ENCODE peak calls at places on chromosomes 4 and X, in nine cellular contexts. One of them, this sample, is unnamed.
A peak's percentile ranks its signal among the peaks of the same experiment; 100 is the strongest.

GRCh38 chr4:76035146-76035545 is 724 bp downstream of the CXCL11 start:
- DNase-seq in GM06990: no peak
- DNase-seq in pancreas: no peak
- DNase-seq in AG10803: no peak
- DNase-seq in H1: no peak
- DNase-seq in AG04449: no peak
- DNase-seq in choroid plexus epithelial cell: no peak
- DNase-seq in body of pancreas: no peak
- DNase-seq in psoas muscle: no peak
- DNase-seq in this sample: no peak

GRCh38 chr4:7086384-7086783 is 18.5 kb upstream of the GRPEL1 start:
- DNase-seq in GM06990: no peak
- DNase-seq in pancreas: no peak
- DNase-seq in AG10803: no peak
- DNase-seq in H1: no peak
- DNase-seq in AG04449: no peak
- DNase-seq in choroid plexus epithelial cell: no peak
- DNase-seq in body of pancreas: no peak
- DNase-seq in psoas muscle: no peak
- DNase-seq in this sample: no peak

GRCh38 chrX:316351-317325 is 2.0 kb downstream of the GTPBP6 start:
- DNase-seq in GM06990: no peak
- DNase-seq in pancreas: no peak
- DNase-seq in AG10803: no peak
- DNase-seq in H1: no peak
- DNase-seq in AG04449: no peak
- DNase-seq in choroid plexus epithelial cell: no peak
- DNase-seq in body of pancreas: peak; percentile 5
- DNase-seq in psoas muscle: no peak
- DNase-seq in this sample: no peak

GRCh38 chrX:10633722-10634121 is 13.3 kb upstream of the MID1 start:
- DNase-seq in GM06990: no peak
- DNase-seq in pancreas: no peak
- DNase-seq in AG10803: peak; percentile 82
- DNase-seq in H1: no peak
- DNase-seq in AG04449: no peak
- DNase-seq in choroid plexus epithelial cell: peak; percentile 89
- DNase-seq in body of pancreas: no peak
- DNase-seq in psoas muscle: peak; percentile 20
- DNase-seq in this sample: peak; percentile 92

GRCh38 chr4:42638993-42639392 is 17.9 kb downstream of the ATP8A1 start:
- DNase-seq in GM06990: peak; percentile 73
- DNase-seq in pancreas: no peak
- DNase-seq in AG10803: no peak
- DNase-seq in H1: no peak
- DNase-seq in AG04449: no peak
- DNase-seq in choroid plexus epithelial cell: no peak
- DNase-seq in body of pancreas: no peak
- DNase-seq in psoas muscle: no peak
- DNase-seq in this sample: no peak

GRCh38 chr4:73103799-73104503 is 34.4 kb upstream of the COX18 start:
- DNase-seq in GM06990: no peak
- DNase-seq in pancreas: no peak
- DNase-seq in AG10803: no peak
- DNase-seq in H1: no peak
- DNase-seq in AG04449: no peak
- DNase-seq in choroid plexus epithelial cell: peak; percentile 37
- DNase-seq in body of pancreas: no peak
- DNase-seq in psoas muscle: no peak
- DNase-seq in this sample: peak; percentile 10

GRCh38 chr4:159175165-159175988 is 72.5 kb downstream of the RAPGEF2 start:
- DNase-seq in GM06990: peak; percentile 30
- DNase-seq in pancreas: peak; percentile 32
- DNase-seq in AG10803: peak; percentile 90
- DNase-seq in H1: peak; percentile 57
- DNase-seq in AG04449: peak; percentile 67
- DNase-seq in choroid plexus epithelial cell: peak; percentile 96
- DNase-seq in body of pancreas: peak; percentile 60
- DNase-seq in psoas muscle: peak; percentile 29
- DNase-seq in this sample: peak; percentile 87

GRCh38 chrX:50747471-50747900 is 66.5 kb downstream of the SHROOM4 start:
- DNase-seq in GM06990: no peak
- DNase-seq in pancreas: no peak
- DNase-seq in AG10803: peak; percentile 93
- DNase-seq in H1: no peak
- DNase-seq in AG04449: peak; percentile 64
- DNase-seq in choroid plexus epithelial cell: peak; percentile 36
- DNase-seq in body of pancreas: no peak
- DNase-seq in psoas muscle: no peak
- DNase-seq in this sample: peak; percentile 17

GRCh38 chrX:9515973-9516538 is 51.2 kb downstream of the TBL1X start:
- DNase-seq in GM06990: peak; percentile 48
- DNase-seq in pancreas: no peak
- DNase-seq in AG10803: no peak
- DNase-seq in H1: no peak
- DNase-seq in AG04449: no peak
- DNase-seq in choroid plexus epithelial cell: no peak
- DNase-seq in body of pancreas: no peak
- DNase-seq in psoas muscle: no peak
- DNase-seq in this sample: no peak

GRCh38 chrX:15391850-15392249 is 7.6 kb upstream of the VEGFD start:
- DNase-seq in GM06990: no peak
- DNase-seq in pancreas: no peak
- DNase-seq in AG10803: no peak
- DNase-seq in H1: no peak
- DNase-seq in AG04449: no peak
- DNase-seq in choroid plexus epithelial cell: no peak
- DNase-seq in body of pancreas: no peak
- DNase-seq in psoas muscle: no peak
- DNase-seq in this sample: no peak

GRCh38 chr4:24637173-24637572 is 52.8 kb upstream of the DHX15 start:
- DNase-seq in GM06990: no peak
- DNase-seq in pancreas: no peak
- DNase-seq in AG10803: no peak
- DNase-seq in H1: no peak
- DNase-seq in AG04449: no peak
- DNase-seq in choroid plexus epithelial cell: no peak
- DNase-seq in body of pancreas: no peak
- DNase-seq in psoas muscle: no peak
- DNase-seq in this sample: no peak

GRCh38 chr4:189146994-189147929 is 793.4 kb upstream of the FRG1 start:
- DNase-seq in GM06990: no peak
- DNase-seq in pancreas: no peak
- DNase-seq in AG10803: no peak
- DNase-seq in H1: no peak
- DNase-seq in AG04449: no peak
- DNase-seq in choroid plexus epithelial cell: no peak
- DNase-seq in body of pancreas: no peak
- DNase-seq in psoas muscle: no peak
- DNase-seq in this sample: no peak

DNA sequence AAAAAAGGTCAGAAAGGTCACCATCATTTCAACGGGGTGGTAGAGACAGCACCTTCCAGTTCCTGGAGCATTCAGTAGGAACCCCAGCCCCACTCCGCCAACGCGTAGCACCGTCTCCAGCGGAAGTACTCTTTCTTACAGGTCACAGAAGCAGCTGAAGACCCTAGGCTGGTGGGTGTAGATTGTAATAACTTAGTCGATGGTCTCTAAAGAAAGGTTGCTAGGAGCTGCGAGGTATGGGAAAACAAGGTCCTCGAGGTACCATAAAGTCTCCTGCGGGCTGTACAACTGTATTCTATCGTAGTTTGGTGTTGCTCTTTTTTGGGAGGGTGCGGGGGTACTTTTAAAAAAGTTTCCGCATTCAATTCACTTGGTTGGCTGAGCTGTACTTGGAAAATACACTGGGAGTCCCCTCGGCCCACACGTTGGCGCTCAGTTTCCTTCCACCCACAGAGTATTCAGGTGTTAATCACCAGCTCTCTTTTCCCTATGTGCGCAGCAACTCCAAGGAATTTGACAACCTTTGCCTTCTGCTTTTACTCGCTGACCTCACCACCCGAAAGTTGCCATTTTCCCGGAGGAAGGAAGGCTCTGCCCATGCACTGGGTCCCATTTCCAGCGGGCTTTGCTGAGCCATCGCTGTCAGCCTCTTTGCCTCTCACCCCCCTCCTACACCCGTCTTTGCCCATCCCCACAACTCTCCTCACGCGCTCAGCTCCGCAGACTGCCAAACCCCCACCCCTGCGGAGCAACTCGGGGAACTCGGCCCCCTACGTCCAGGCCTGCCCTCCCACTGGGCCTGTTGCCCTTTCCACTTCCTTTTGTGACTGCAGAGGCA is 4.8 kb upstream of the SOX3 start:
- DNase-seq in GM06990: no peak
- DNase-seq in pancreas: no peak
- DNase-seq in AG10803: no peak
- DNase-seq in H1: no peak
- DNase-seq in AG04449: no peak
- DNase-seq in choroid plexus epithelial cell: no peak
- DNase-seq in body of pancreas: no peak
- DNase-seq in psoas muscle: no peak
- DNase-seq in this sample: no peak
- H3K4me3 ChIP-seq in GM06990: no peak overlapping the region
- H3K4me3 ChIP-seq in pancreas: no peak overlapping the region
- H3K4me3 ChIP-seq in AG10803: no peak overlapping the region
- H3K4me3 ChIP-seq in H1: peak overlapping the region; percentile 9
- H3K4me3 ChIP-seq in AG04449: no peak overlapping the region
- H3K4me3 ChIP-seq in choroid plexus epithelial cell: no peak overlapping the region
- H3K4me3 ChIP-seq in body of pancreas: no peak overlapping the region
- H3K4me3 ChIP-seq in psoas muscle: no peak overlapping the region
- H3K4me3 ChIP-seq in this sample: no peak overlapping the region

GRCh38 chrX:6645216-6645615 is 110.3 kb upstream of the VCX3A start:
- DNase-seq in GM06990: no peak
- DNase-seq in pancreas: no peak
- DNase-seq in AG10803: no peak
- DNase-seq in H1: no peak
- DNase-seq in AG04449: no peak
- DNase-seq in choroid plexus epithelial cell: no peak
- DNase-seq in body of pancreas: no peak
- DNase-seq in psoas muscle: no peak
- DNase-seq in this sample: no peak

GRCh38 chrX:6640727-6641126 is 105.8 kb upstream of the VCX3A start:
- DNase-seq in GM06990: no peak
- DNase-seq in pancreas: no peak
- DNase-seq in AG10803: no peak
- DNase-seq in H1: no peak
- DNase-seq in AG04449: no peak
- DNase-seq in choroid plexus epithelial cell: no peak
- DNase-seq in body of pancreas: no peak
- DNase-seq in psoas muscle: no peak
- DNase-seq in this sample: no peak

DNA sequence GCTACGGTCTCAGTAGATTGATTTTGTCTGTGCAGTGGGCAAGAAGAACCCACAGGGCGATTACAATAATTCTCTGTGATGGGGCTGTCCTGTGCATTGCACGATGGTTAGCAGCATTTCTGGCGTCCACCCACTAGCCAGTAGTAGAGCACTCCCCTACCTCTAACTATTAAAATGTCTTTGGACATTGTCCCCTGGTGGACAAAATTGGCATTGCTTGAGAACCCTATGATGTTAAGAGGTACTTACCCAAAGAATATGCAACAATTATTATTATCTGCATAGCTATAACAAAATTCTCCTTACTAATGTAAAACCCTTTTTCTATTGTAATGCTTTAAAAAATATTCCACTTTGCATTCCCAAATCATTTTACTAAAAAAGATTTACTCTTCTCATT is 109.5 kb upstream of the VCX3A start:
- DNase-seq in GM06990: no peak
- DNase-seq in pancreas: no peak
- DNase-seq in AG10803: no peak
- DNase-seq in H1: no peak
- DNase-seq in AG04449: no peak
- DNase-seq in choroid plexus epithelial cell: no peak
- DNase-seq in body of pancreas: no peak
- DNase-seq in psoas muscle: no peak
- DNase-seq in this sample: no peak
- TF ChIP-seq CTCF in GM06990: peak; percentile 35
- TF ChIP-seq CTCF in pancreas: peak; percentile 21
- TF ChIP-seq CTCF in AG10803: no peak
- TF ChIP-seq CTCF in H1: peak; percentile 16
- TF ChIP-seq CTCF in AG04449: no peak
- TF ChIP-seq CTCF in choroid plexus epithelial cell: no peak
- TF ChIP-seq CTCF in body of pancreas: no peak
- TF ChIP-seq CTCF in psoas muscle: no peak
- TF ChIP-seq CTCF in this sample: peak; percentile 18

DNA sequence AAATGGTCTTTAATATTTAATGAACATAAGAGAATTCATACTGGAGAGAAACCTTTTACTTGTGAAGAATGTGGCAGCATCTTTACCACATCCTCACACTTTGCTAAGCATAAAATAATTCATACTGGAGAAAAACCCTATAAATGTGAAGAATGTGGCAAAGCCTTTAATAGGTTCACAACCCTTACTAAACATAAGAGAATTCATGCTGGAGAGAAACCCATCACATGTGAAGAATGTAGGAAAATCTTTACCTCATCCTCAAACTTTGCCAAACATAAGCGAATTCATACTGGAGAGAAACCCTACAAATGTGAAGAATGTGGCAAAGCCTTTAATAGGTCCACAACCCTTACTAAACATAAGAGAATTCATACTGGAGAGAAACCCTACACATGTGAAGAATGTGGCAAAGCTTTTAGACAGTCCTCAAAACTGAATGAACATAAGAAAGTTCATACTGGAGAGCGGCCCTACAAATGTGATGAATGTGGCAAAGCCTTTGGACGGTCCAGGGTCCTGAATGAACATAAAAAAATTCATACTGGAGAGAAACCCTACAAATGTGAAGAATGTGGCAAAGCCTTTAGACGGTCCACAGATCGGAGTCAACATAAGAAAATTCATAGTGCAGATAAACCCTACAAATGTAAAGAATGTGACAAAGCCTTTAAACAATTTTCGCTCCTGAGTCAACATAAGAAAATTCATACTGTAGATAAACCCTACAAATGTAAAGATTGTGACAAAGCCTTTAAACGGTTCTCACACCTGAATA is 35.6 kb downstream of the ZNF141 start:
- DNase-seq in GM06990: no peak
- DNase-seq in pancreas: no peak
- DNase-seq in AG10803: no peak
- DNase-seq in H1: no peak
- DNase-seq in AG04449: no peak
- DNase-seq in choroid plexus epithelial cell: no peak
- DNase-seq in body of pancreas: no peak
- DNase-seq in psoas muscle: no peak
- DNase-seq in this sample: peak; percentile 12
- H3K4me3 ChIP-seq in GM06990: no peak overlapping the region
- H3K4me3 ChIP-seq in pancreas: no peak overlapping the region
- H3K4me3 ChIP-seq in AG10803: no peak overlapping the region
- H3K4me3 ChIP-seq in H1: no peak overlapping the region
- H3K4me3 ChIP-seq in AG04449: no peak overlapping the region
- H3K4me3 ChIP-seq in choroid plexus epithelial cell: no peak overlapping the region
- H3K4me3 ChIP-seq in body of pancreas: no peak overlapping the region
- H3K4me3 ChIP-seq in psoas muscle: no peak overlapping the region
- H3K4me3 ChIP-seq in this sample: no peak overlapping the region

DNA sequence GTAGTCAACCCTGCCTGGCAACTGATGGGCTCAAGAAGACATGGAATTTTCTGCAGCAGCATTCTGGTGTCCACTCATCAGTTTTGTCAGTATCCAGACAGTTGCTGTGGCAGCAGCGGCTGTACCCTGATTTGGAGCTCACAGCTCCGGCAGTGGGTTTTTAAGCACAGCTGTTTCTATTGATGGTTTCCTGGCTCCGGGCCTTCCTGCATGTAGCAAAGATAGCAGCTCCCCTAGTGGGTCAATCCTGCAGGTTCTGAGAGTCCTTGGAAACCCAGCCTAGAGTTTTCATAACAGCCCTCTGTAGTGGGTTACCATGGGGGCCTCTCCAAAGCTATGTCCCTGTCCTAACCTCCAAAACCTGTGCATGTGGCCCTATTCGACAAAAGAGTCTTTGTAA is 84.0 kb upstream of the ATP6AP2 start:
- DNase-seq in GM06990: no peak
- DNase-seq in pancreas: no peak
- DNase-seq in AG10803: peak; percentile 48
- DNase-seq in H1: no peak
- DNase-seq in AG04449: no peak
- DNase-seq in choroid plexus epithelial cell: peak; percentile 64
- DNase-seq in body of pancreas: peak; percentile 32
- DNase-seq in psoas muscle: no peak
- DNase-seq in this sample: peak; percentile 30
- TF ChIP-seq CTCF in GM06990: no peak
- TF ChIP-seq CTCF in pancreas: peak; percentile 10
- TF ChIP-seq CTCF in AG10803: peak; percentile 49
- TF ChIP-seq CTCF in H1: peak; percentile 21
- TF ChIP-seq CTCF in AG04449: no peak
- TF ChIP-seq CTCF in choroid plexus epithelial cell: peak; percentile 65
- TF ChIP-seq CTCF in body of pancreas: peak; percentile 11
- TF ChIP-seq CTCF in psoas muscle: peak; percentile 5
- TF ChIP-seq CTCF in this sample: peak; percentile 40

This sample was measured in astrocyte of the spinal cord.